ENCODE peak calls at places on chromosomes 2 and 18, in five cellular contexts. A is NCI-H510A; P is fibroblast of the conjunctiva; M is A172; R is stimulated activated CD4-positive, alpha-beta T cell treated with anti-CD3 and anti-CD28 coated beads, Interleukin-1b, Interleukin-23, amount 100 ng/mL, for 1 hour. K is an unnamed sample.

GRCh38 chr2:160203007-160203406 is 2.9 kb upstream of the ITGB6 start:
- DNase-seq in A (no peak), P (no peak), M (no peak), R (no peak), K (no peak)

GRCh38 chr2:98296435-98296834 is 49.8 kb upstream of the CNGA3 start:
- DNase-seq in A (no peak), P (no peak), M (no peak), R (no peak), K (no peak)

GRCh38 chr2:188235364-188235763 is 56.3 kb upstream of the GULP1 start:
- DNase-seq in A (no peak), P (no peak), M (no peak), R (no peak), K (no peak)

GRCh38 chr18:50862401-50862800 is 16.5 kb upstream of the ME2 start:
- DNase-seq in A (no peak), P (no peak), M (no peak), R (no peak), K (no peak)

GRCh38 chr18:50879302-50880107 is 587 bp downstream of the ME2 start:
- DNase-seq in A (no peak), P (no peak), M (no peak), R (no peak), K (no peak)

GRCh38 chr18:4068552-4069158 is 386.5 kb downstream of the DLGAP1 start:
- DNase-seq in A (peak), P (peak), M (peak), R (peak), K (peak)

GRCh38 chr18:55455938-55456337 is 132.1 kb downstream of the TCF4 start:
- DNase-seq in A (no peak), P (no peak), M (no peak), R (no peak), K (peak)

GRCh38 chr2:136151021-136151971 is 33.3 kb upstream of the CXCR4 start:
- DNase-seq in A (no peak), P (no peak), M (no peak), R (no peak), K (no peak)

GRCh38 chr2:16429431-16429830 is 236.2 kb downstream of the CYRIA start:
- DNase-seq in A (no peak), P (no peak), M (no peak), R (no peak), K (no peak)

GRCh38 chr2:233476651-233477547 is 89.7 kb downstream of the USP40 start:
- DNase-seq in A (no peak), P (no peak), M (no peak), R (no peak), K (no peak)

GRCh38 chr2:105926960-105927678 is 182.4 kb downstream of the NCK2 start:
- DNase-seq in A (no peak), P (no peak), M (no peak), R (no peak), K (no peak)